ENCODE peak calls at places on chromosome 21, in eight cellular contexts. L, J, T, N, X, G, B and S are unnamed samples.

GRCh38 chr21:25733859-25734653 is 648 bp downstream of the ATP5PF start:
- DNase-seq in L (peak; percentile 27), J (no peak), T (no peak), N (peak; percentile 45), X (no peak), G (peak; percentile 24), B (peak; percentile 38), S (no peak)

GRCh38 chr21:40254540-40255455 is 387.6 kb downstream of the PCP4 start:
- DNase-seq in L (no peak), J (no peak), T (no peak), N (no peak), X (no peak), G (no peak), B (no peak), S (peak; percentile 6)

GRCh38 chr21:16305686-16306085 is 575.9 kb downstream of the USP25 start:
- DNase-seq in L (peak; percentile 44), J (peak; percentile 68), T (no peak), N (no peak), X (no peak), G (no peak), B (peak; percentile 16), S (no peak)

GRCh38 chr21:32544697-32545096 is 40.6 kb downstream of the TCP10L start:
- DNase-seq in L (no peak), J (no peak), T (no peak), N (no peak), X (no peak), G (no peak), B (no peak), S (no peak)

GRCh38 chr21:14084068-14084501 is 126.7 kb downstream of the LIPI start:
- DNase-seq in L (no peak), J (no peak), T (no peak), N (no peak), X (no peak), G (no peak), B (no peak), S (no peak)

GRCh38 chr21:16851054-16851453 is 661.8 kb upstream of the CXADR start:
- DNase-seq in L (no peak), J (no peak), T (no peak), N (no peak), X (no peak), G (no peak), B (no peak), S (no peak)

GRCh38 chr21:39650306-39650705 is 37.6 kb downstream of the B3GALT5 start:
- DNase-seq in L (no peak), J (no peak), T (no peak), N (no peak), X (no peak), G (no peak), B (no peak), S (no peak)

GRCh38 chr21:43884012-43884860 is 19.2 kb downstream of the AGPAT3 start:
- DNase-seq in L (peak; percentile 62), J (peak; percentile 65), T (no peak), N (peak; percentile 37), X (no peak), G (peak; percentile 34), B (peak; percentile 63), S (no peak)

GRCh38 chr21:25573409-25574206 is 33.7 kb downstream of the MRPL39 start:
- DNase-seq in L (peak; percentile 74), J (no peak), T (peak; percentile 83), N (peak; percentile 83), X (peak; percentile 52), G (peak; percentile 51), B (peak; percentile 84), S (peak; percentile 93)

GRCh38 chr21:31161157-31161556 is 122.9 kb upstream of the KRTAP19-8 start:
- DNase-seq in L (peak; percentile 30), J (peak; percentile 63), T (peak; percentile 40), N (no peak), X (no peak), G (peak; percentile 37), B (no peak), S (peak; percentile 36)

GRCh38 chr21:40049031-40049958 is 182.1 kb downstream of the PCP4 start:
- DNase-seq in L (no peak), J (no peak), T (peak; percentile 2), N (no peak), X (no peak), G (no peak), B (no peak), S (peak; percentile 32)

GRCh38 chr21:32888971-32889370 is 117.4 kb upstream of the PAXBP1 start:
- DNase-seq in L (no peak), J (no peak), T (no peak), N (no peak), X (no peak), G (no peak), B (no peak), S (no peak)

GRCh38 chr21:41254090-41254700 is 62.4 kb upstream of the FAM3B start:
- DNase-seq in L (no peak), J (no peak), T (no peak), N (no peak), X (no peak), G (no peak), B (no peak), S (no peak)

GRCh38 chr21:23968008-23968407 is 1639.3 kb downstream of the MRPL39 start:
- DNase-seq in L (no peak), J (no peak), T (no peak), N (no peak), X (no peak), G (no peak), B (no peak), S (no peak)

GRCh38 chr21:29343517-29343916 is 44.8 kb downstream of the BACH1 start:
- DNase-seq in L (peak; percentile 43), J (no peak), T (no peak), N (no peak), X (peak; percentile 23), G (no peak), B (peak; percentile 88), S (peak; percentile 45)

DNA sequence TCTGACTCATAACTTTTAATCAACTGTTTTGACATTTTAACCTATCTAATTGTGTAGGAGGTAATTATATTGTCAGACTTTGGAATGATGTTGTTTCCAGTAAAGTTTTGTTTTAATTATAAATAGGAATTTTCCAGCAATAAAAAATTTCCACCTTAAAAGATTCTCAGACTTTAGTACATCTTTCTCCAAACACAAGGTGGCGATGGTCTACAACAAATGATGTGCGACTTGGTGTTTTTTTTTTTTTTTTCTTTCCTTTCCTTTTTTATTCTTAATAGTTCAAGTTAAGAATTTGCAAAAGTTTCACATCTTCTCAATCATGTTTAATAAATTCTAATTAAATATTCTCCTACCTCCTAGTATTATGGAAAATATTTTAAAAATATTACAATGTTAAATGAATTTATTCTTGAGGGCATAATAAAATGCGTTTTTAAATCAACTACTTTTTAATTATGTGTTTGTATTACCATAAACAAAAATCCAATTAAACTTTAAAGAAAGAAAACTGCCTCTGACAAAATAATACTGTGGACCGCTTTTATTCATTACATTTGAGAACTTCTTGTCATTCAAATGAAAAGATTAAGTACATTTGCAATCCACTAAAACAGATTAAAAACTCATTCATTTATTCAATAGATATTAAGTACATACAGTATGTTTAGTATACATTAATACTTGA is 4.4 kb upstream of the ADAMTS1 start:
- DNase-seq in L (peak; percentile 82), J (peak; percentile 74), T (peak; percentile 35), N (peak; percentile 39), X (no peak), G (peak; percentile 64), B (peak; percentile 82), S (no peak)
- TF ChIP-seq CTCF in L (peak; percentile 51), J (peak; percentile 72), T (peak; percentile 67), N (peak; percentile 29), X (peak; percentile 51), G (peak; percentile 57), B (peak; percentile 59), S (peak; percentile 41)

GRCh38 chr21:45617021-45617930 is 26.2 kb upstream of the PCBP3 start:
- DNase-seq in L (no peak), J (peak; percentile 31), T (no peak), N (no peak), X (no peak), G (peak; percentile 38), B (no peak), S (no peak)

GRCh38 chr21:45613881-45614280 is 29.6 kb upstream of the PCBP3 start:
- DNase-seq in L (peak; percentile 33), J (no peak), T (no peak), N (no peak), X (no peak), G (peak; percentile 2), B (no peak), S (no peak)

GRCh38 chr21:45613396-45613795 is 30.1 kb upstream of the PCBP3 start:
- DNase-seq in L (no peak), J (no peak), T (no peak), N (no peak), X (no peak), G (peak; percentile 1), B (no peak), S (no peak)

GRCh38 chr21:45612096-45613019 is 31.2 kb upstream of the PCBP3 start:
- DNase-seq in L (peak; percentile 87), J (no peak), T (no peak), N (no peak), X (no peak), G (peak; percentile 69), B (peak; percentile 73), S (peak; percentile 36)

DNA sequence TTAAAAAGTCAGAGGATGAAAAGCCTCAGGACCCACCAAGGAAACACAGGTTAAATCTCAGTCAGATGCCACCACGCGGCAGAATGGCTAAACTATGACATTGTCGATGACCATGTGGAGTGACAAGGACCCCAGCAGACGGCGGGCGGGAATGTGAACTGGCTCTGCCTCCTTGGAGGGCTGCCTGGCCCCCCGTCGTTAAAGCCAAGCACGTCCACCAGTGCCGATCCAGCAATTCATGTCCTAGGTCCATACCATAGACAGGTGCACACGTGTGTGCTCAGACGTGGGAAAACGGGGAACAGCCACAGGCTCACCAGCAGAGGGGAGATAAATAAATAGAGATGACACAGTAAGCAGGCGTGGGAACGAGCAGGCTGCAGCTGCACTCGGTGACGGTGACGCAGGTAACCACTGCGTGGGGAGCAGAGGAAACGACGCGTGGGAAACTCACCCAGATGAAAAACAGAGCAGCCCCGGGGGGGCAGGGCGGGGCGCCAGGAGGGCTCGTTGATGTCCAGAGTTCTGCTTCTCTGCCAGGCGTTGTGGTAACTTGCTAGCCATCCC is 28.3 kb upstream of the PCBP3 start:
- DNase-seq in L (no peak), J (no peak), T (no peak), N (peak; percentile 84), X (no peak), G (peak; percentile 48), B (peak; percentile 57), S (no peak)
- TF ChIP-seq CTCF in L (no peak), J (no peak), T (no peak), N (no peak), X (no peak), G (peak; percentile 11), B (no peak), S (no peak)

DNA sequence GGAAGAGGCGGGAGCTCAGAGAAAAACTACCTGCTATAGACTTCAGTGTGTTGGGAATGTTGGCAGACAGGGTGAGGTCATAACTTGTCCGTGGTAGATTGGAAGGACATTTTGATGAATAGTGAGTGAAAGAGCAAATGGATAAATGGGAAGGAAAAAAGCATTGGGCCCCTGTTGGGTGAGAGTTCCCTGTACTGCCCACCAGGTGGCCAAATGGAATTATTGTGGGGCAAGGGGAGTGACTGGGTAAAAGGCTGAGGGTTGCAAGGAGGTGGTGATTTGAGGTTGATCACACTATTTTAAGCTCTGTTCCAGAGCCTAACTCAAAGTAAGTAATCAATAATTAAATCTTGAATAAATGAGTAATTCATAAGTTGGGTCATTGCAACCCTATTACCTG is 60.4 kb downstream of the MRPS6 start:
- DNase-seq in L (no peak), J (peak; percentile 12), T (no peak), N (no peak), X (no peak), G (no peak), B (no peak), S (no peak)
- TF ChIP-seq CTCF in L (peak; percentile 28), J (peak; percentile 45), T (peak; percentile 48), N (no peak), X (no peak), G (peak; percentile 70), B (peak; percentile 49), S (peak; percentile 10)

GRCh38 chr21:42543106-42543847 is 29.6 kb downstream of the SLC37A1 start:
- DNase-seq in L (no peak), J (no peak), T (no peak), N (no peak), X (no peak), G (no peak), B (no peak), S (no peak)
- TF ChIP-seq CTCF in L (no peak), J (no peak), T (no peak), N (no peak), X (no peak), G (no peak), B (no peak), S (no peak)